ENCODE peak calls at places on chromosome 6, in eight cellular contexts. E, X, R, U, A, W, N and Q are unnamed samples.

GRCh38 chr6:140915001-140915950 is 1217.4 kb upstream of the GJE1 start:
- DNase-seq in A (no peak), U (no peak), E (no peak), X (peak), W (no peak), R (peak), N (no peak), Q (no peak)

GRCh38 chr6:150149146-150149545 is 6.3 kb downstream of the PPP1R14C start:
- DNase-seq in N (no peak), X (no peak), R (no peak), E (no peak), U (no peak), A (no peak), W (no peak), Q (no peak)

GRCh38 chr6:94127716-94128115 is 708.4 kb upstream of the EPHA7 start:
- DNase-seq in N (no peak), E (no peak), R (no peak), X (peak), W (peak), A (no peak), U (no peak), Q (no peak)

GRCh38 chr6:129615496-129615895 is 94.5 kb downstream of the ARHGAP18 start:
- DNase-seq in R (no peak), U (no peak), X (no peak), A (no peak), E (no peak), W (no peak), N (no peak), Q (no peak)

GRCh38 chr6:28943557-28944411 is 20.0 kb upstream of the TRIM27 start:
- DNase-seq in E (peak), A (peak), N (peak), X (peak), U (peak), R (peak), W (peak), Q (peak)

GRCh38 chr6:98044791-98045190 is 761.8 kb upstream of the MMS22L start:
- DNase-seq in A (no peak), X (no peak), E (no peak), W (no peak), R (no peak), U (no peak), N (no peak), Q (no peak)

GRCh38 chr6:19465760-19466159 is 371.4 kb upstream of the ID4 start:
- DNase-seq in R (peak), E (no peak), N (no peak), U (no peak), X (peak), W (no peak), A (no peak), Q (no peak)

GRCh38 chr6:40789143-40789764 is 202.1 kb upstream of the LRFN2 start:
- DNase-seq in R (no peak), U (no peak), X (peak), N (no peak), W (peak), A (no peak), E (peak), Q (no peak)

GRCh38 chr6:44217332-44218143 is 812 bp downstream of the MYMX start:
- DNase-seq in R (no peak), E (no peak), U (no peak), N (no peak), W (no peak), X (no peak), A (peak), Q (no peak)